ENCODE peak calls at places on chromosomes 11 and 22, in ten cellular contexts. H is stimulated activated naive CD4-positive, alpha-beta T cell; Y is activated T-cell treated with anti-CD3 and anti-CD28 coated beads, Interleukin-2, amount 50 U/mL, for 24 hours; G is left kidney; F is nucleus accumbens; C is activated naive CD8-positive, alpha-beta T cell treated with anti-CD3 and anti-CD28 coated beads, Interleukin-2, amount 50 U/mL, for 24 hours; D is hepatic stellate cell; U is tibial nerve; V is AG09319; Z is bronchial epithelial cell. S is an unnamed sample.

GRCh38 chr11:104668797-104669463 is 229.3 kb downstream of the CASP12 start:
- DNase-seq in H (no peak), Y (no peak), G (no peak), F (no peak), C (no peak), D (peak), U (no peak), V (peak), Z (peak), S (peak)

GRCh38 chr22:45329536-45329936 is 19.8 kb downstream of the FAM118A start:
- DNase-seq in H (no peak), Y (no peak), G (no peak), F (peak), C (no peak), D (no peak), U (no peak), V (no peak), Z (no peak), S (no peak)

GRCh38 chr22:30078320-30079311 is 1.6 kb upstream of the HORMAD2 start:
- DNase-seq in H (no peak), Y (no peak), G (no peak), F (no peak), C (peak), D (no peak), U (no peak), V (no peak), Z (peak), S (no peak)

GRCh38 chr22:30308518-30309230 is 18.1 kb downstream of the TBC1D10A start:
- DNase-seq in H (peak), Y (no peak), G (peak), F (no peak), C (no peak), D (no peak), U (no peak), V (no peak), Z (peak), S (no peak)

GRCh38 chr22:41994506-41994905 is 4.1 kb upstream of the WBP2NL start:
- DNase-seq in H (no peak), Y (no peak), G (no peak), F (no peak), C (no peak), D (no peak), U (no peak), V (no peak), Z (no peak), S (no peak)

GRCh38 chr11:119481667-119482400 is 58.9 kb upstream of the THY1 start:
- DNase-seq in H (no peak), Y (peak), G (peak), F (no peak), C (no peak), D (peak), U (no peak), V (no peak), Z (no peak), S (no peak)

GRCh38 chr11:5071815-5072214 is 2.4 kb downstream of the OR52E1 start:
- DNase-seq in H (no peak), Y (no peak), G (no peak), F (no peak), C (no peak), D (no peak), U (no peak), V (no peak), Z (peak), S (no peak)

GRCh38 chr22:25497269-25497668 is 67.2 kb upstream of the GRK3 start:
- DNase-seq in H (no peak), Y (no peak), G (no peak), F (no peak), C (no peak), D (no peak), U (no peak), V (no peak), Z (peak), S (no peak)

GRCh38 chr11:12270215-12270797 is 107.1 kb upstream of the PARVA start:
- DNase-seq in H (no peak), Y (no peak), G (no peak), F (no peak), C (no peak), D (no peak), U (no peak), V (no peak), Z (no peak), S (no peak)

GRCh38 chr22:32329202-32329645 is 28.4 kb upstream of the RFPL3 start:
- DNase-seq in H (no peak), Y (no peak), G (no peak), F (no peak), C (no peak), D (no peak), U (no peak), V (no peak), Z (no peak), S (no peak)

GRCh38 chr22:22424210-22424800 is 84.2 kb downstream of the ZNF280B start:
- DNase-seq in H (no peak), Y (no peak), G (peak), F (no peak), C (no peak), D (no peak), U (no peak), V (no peak), Z (no peak), S (no peak)

GRCh38 chr11:118790357-118791014 is 478 bp downstream of the DDX6 start:
- DNase-seq in H (peak), Y (peak), G (peak), F (peak), C (peak), D (peak), U (peak), V (no peak), Z (peak), S (peak)

GRCh38 chr22:42468841-42469240 is 36.6 kb upstream of the NFAM1 start:
- DNase-seq in H (no peak), Y (no peak), G (no peak), F (no peak), C (no peak), D (no peak), U (no peak), V (no peak), Z (no peak), S (peak)

GRCh38 chr11:27740362-27741024 is 40.2 kb upstream of the BDNF start:
- DNase-seq in H (no peak), Y (no peak), G (no peak), F (no peak), C (no peak), D (no peak), U (no peak), V (no peak), Z (no peak), S (no peak)

GRCh38 chr11:2194877-2195755 is 23.5 kb upstream of the TH start:
- DNase-seq in H (peak), Y (peak), G (peak), F (no peak), C (peak), D (peak), U (peak), V (no peak), Z (no peak), S (peak)

GRCh38 chr11:118996926-118997626 is 862 bp upstream of the CENATAC start:
- DNase-seq in H (peak), Y (peak), G (peak), F (no peak), C (peak), D (peak), U (no peak), V (no peak), Z (no peak), S (no peak)

GRCh38 chr11:2997406-2997805 is 5.3 kb upstream of the NAP1L4 start:
- DNase-seq in H (no peak), Y (peak), G (no peak), F (no peak), C (no peak), D (no peak), U (no peak), V (no peak), Z (no peak), S (no peak)

GRCh38 chr11:119671048-119671447 is 58.0 kb downstream of the NECTIN1 start:
- DNase-seq in H (no peak), Y (no peak), G (peak), F (peak), C (no peak), D (peak), U (peak), V (peak), Z (no peak), S (no peak)

GRCh38 chr11:70759846-70760245 is 361.5 kb downstream of the CTTN start:
- DNase-seq in H (no peak), Y (no peak), G (no peak), F (no peak), C (no peak), D (no peak), U (no peak), V (no peak), Z (no peak), S (no peak)

GRCh38 chr11:123829745-123830144 is 23.6 kb upstream of the OR6M1 start:
- DNase-seq in H (no peak), Y (no peak), G (no peak), F (no peak), C (no peak), D (no peak), U (no peak), V (no peak), Z (no peak), S (no peak)

GRCh38 chr11:76380161-76380976 is 563 bp downstream of the THAP12 start:
- DNase-seq in H (peak), Y (peak), G (no peak), F (peak), C (peak), D (peak), U (no peak), V (no peak), Z (peak), S (peak)

GRCh38 chr11:36041988-36042606 is 98.2 kb downstream of the LDLRAD3 start:
- DNase-seq in H (no peak), Y (no peak), G (no peak), F (no peak), C (no peak), D (no peak), U (no peak), V (no peak), Z (peak), S (no peak)

GRCh38 chr11:117822031-117822521 is 2.5 kb downstream of the FXYD2 start:
- DNase-seq in H (peak), Y (peak), G (peak), F (no peak), C (peak), D (no peak), U (peak), V (no peak), Z (no peak), S (no peak)

GRCh38 chr11:33835143-33835878 is 56.6 kb downstream of the LMO2 start:
- DNase-seq in H (no peak), Y (no peak), G (peak), F (no peak), C (no peak), D (peak), U (peak), V (peak), Z (peak), S (peak)

GRCh38 chr11:61010466-61011238 is 39.2 kb downstream of the CD6 start:
- DNase-seq in H (no peak), Y (no peak), G (no peak), F (no peak), C (no peak), D (no peak), U (no peak), V (no peak), Z (no peak), S (no peak)

GRCh38 chr22:19514831-19515565 is 9.2 kb downstream of the CLDN5 start:
- DNase-seq in H (no peak), Y (no peak), G (no peak), F (no peak), C (no peak), D (no peak), U (no peak), V (no peak), Z (peak), S (no peak)